ENCODE peak calls at places on chromosomes 6 and 20, in four cellular contexts. One of them, this sample, is unnamed.

GRCh38 chr20:32368323-32368722 is 10.2 kb downstream of the ASXL1 start:
- DNase-seq in esophagus squamous epithelium: no peak
- DNase-seq in A549: no peak
- DNase-seq in ovary: no peak
- DNase-seq in this sample: no peak

GRCh38 chr20:20096421-20096820 is 44.1 kb downstream of the CFAP61 start:
- DNase-seq in esophagus squamous epithelium: no peak
- DNase-seq in A549: no peak
- DNase-seq in ovary: no peak
- DNase-seq in this sample: no peak

GRCh38 chr20:12925214-12925755 is 83.5 kb upstream of the SPTLC3 start:
- DNase-seq in esophagus squamous epithelium: no peak
- DNase-seq in A549: peak; percentile 81
- DNase-seq in ovary: peak; percentile 40
- DNase-seq in this sample: no peak

GRCh38 chr6:35496851-35497570 is at the start of gene TEAD3:
- DNase-seq in esophagus squamous epithelium: no peak
- DNase-seq in A549: peak; percentile 63
- DNase-seq in ovary: peak; percentile 83
- DNase-seq in this sample: no peak

GRCh38 chr6:116949964-116950363 is 72.9 kb downstream of the RFX6 start:
- DNase-seq in esophagus squamous epithelium: no peak
- DNase-seq in A549: no peak
- DNase-seq in ovary: no peak
- DNase-seq in this sample: no peak

GRCh38 chr6:96784650-96785049 is 52.6 kb downstream of the GPR63 start:
- DNase-seq in esophagus squamous epithelium: no peak
- DNase-seq in A549: no peak
- DNase-seq in ovary: no peak
- DNase-seq in this sample: no peak

GRCh38 chr20:47818996-47819609 is 33.8 kb upstream of the SULF2 start:
- DNase-seq in esophagus squamous epithelium: no peak
- DNase-seq in A549: no peak
- DNase-seq in ovary: no peak
- DNase-seq in this sample: no peak

GRCh38 chr6:122372647-122373046 is 26.8 kb upstream of the HSF2 start:
- DNase-seq in esophagus squamous epithelium: no peak
- DNase-seq in A549: no peak
- DNase-seq in ovary: no peak
- DNase-seq in this sample: no peak

GRCh38 chr20:41553142-41553879 is 64.9 kb downstream of the CHD6 start:
- DNase-seq in esophagus squamous epithelium: no peak
- DNase-seq in A549: no peak
- DNase-seq in ovary: no peak
- DNase-seq in this sample: no peak

GRCh38 chr6:2791124-2792050 is 26.2 kb downstream of the WRNIP1 start:
- DNase-seq in esophagus squamous epithelium: no peak
- DNase-seq in A549: peak; percentile 74
- DNase-seq in ovary: peak; percentile 67
- DNase-seq in this sample: peak; percentile 41

GRCh38 chr6:150617496-150618460 is 18.1 kb downstream of the PLEKHG1 start:
- DNase-seq in esophagus squamous epithelium: no peak
- DNase-seq in A549: no peak
- DNase-seq in ovary: no peak
- DNase-seq in this sample: no peak

GRCh38 chr20:37885042-37885441 is 17.9 kb upstream of the VSTM2L start:
- DNase-seq in esophagus squamous epithelium: no peak
- DNase-seq in A549: no peak
- DNase-seq in ovary: no peak
- DNase-seq in this sample: no peak

GRCh38 chr20:219290-220115 is 7.6 kb upstream of the DEFB129 start:
- DNase-seq in esophagus squamous epithelium: no peak
- DNase-seq in A549: peak; percentile 51
- DNase-seq in ovary: no peak
- DNase-seq in this sample: no peak

GRCh38 chr6:11596640-11597237 is 59.2 kb downstream of the TMEM170B start:
- DNase-seq in esophagus squamous epithelium: no peak
- DNase-seq in A549: no peak
- DNase-seq in ovary: no peak
- DNase-seq in this sample: no peak

GRCh38 chr6:93985953-93986352 is 566.6 kb upstream of the EPHA7 start:
- DNase-seq in esophagus squamous epithelium: no peak
- DNase-seq in A549: no peak
- DNase-seq in ovary: no peak
- DNase-seq in this sample: no peak

GRCh38 chr6:168044521-168045130 is 34.4 kb downstream of the FRMD1 start:
- DNase-seq in esophagus squamous epithelium: no peak
- DNase-seq in A549: no peak
- DNase-seq in ovary: no peak
- DNase-seq in this sample: no peak

GRCh38 chr6:17115251-17116089 is 13.6 kb downstream of the STMND1 start:
- DNase-seq in esophagus squamous epithelium: no peak
- DNase-seq in A549: peak; percentile 13
- DNase-seq in ovary: no peak
- DNase-seq in this sample: no peak

GRCh38 chr6:143110572-143110971 is 49.9 kb downstream of the AIG1 start:
- DNase-seq in esophagus squamous epithelium: no peak
- DNase-seq in A549: no peak
- DNase-seq in ovary: no peak
- DNase-seq in this sample: no peak

GRCh38 chr6:149060300-149060984 is 257.1 kb upstream of the TAB2 start:
- DNase-seq in esophagus squamous epithelium: no peak
- DNase-seq in A549: no peak
- DNase-seq in ovary: no peak
- DNase-seq in this sample: no peak

GRCh38 chr6:136429681-136430080 is 120.5 kb downstream of the MAP7 start:
- DNase-seq in esophagus squamous epithelium: no peak
- DNase-seq in A549: no peak
- DNase-seq in ovary: no peak
- DNase-seq in this sample: no peak

GRCh38 chr6:125044066-125044465 is 81.8 kb downstream of the RNF217 start:
- DNase-seq in esophagus squamous epithelium: no peak
- DNase-seq in A549: no peak
- DNase-seq in ovary: no peak
- DNase-seq in this sample: no peak

GRCh38 chr6:25150031-25150430 is 129.1 kb upstream of the CARMIL1 start:
- DNase-seq in esophagus squamous epithelium: no peak
- DNase-seq in A549: no peak
- DNase-seq in ovary: no peak
- DNase-seq in this sample: no peak

GRCh38 chr20:21100590-21101452 is 5.3 kb downstream of the LINC00237 start:
- DNase-seq in esophagus squamous epithelium: no peak
- DNase-seq in A549: no peak
- DNase-seq in ovary: no peak
- DNase-seq in this sample: no peak

GRCh38 chr6:161400650-161401049 is 126.8 kb upstream of the AGPAT4 start:
- DNase-seq in esophagus squamous epithelium: no peak
- DNase-seq in A549: no peak
- DNase-seq in ovary: no peak
- DNase-seq in this sample: no peak

GRCh38 chr20:24437322-24438090 is 31.9 kb upstream of the SYNDIG1 start:
- DNase-seq in esophagus squamous epithelium: no peak
- DNase-seq in A549: no peak
- DNase-seq in ovary: no peak
- DNase-seq in this sample: no peak

GRCh38 chr20:3716195-3716834 is 3.9 kb upstream of the SIGLEC1 start:
- DNase-seq in esophagus squamous epithelium: no peak
- DNase-seq in A549: peak; percentile 74
- DNase-seq in ovary: peak; percentile 52
- DNase-seq in this sample: no peak

GRCh38 chr20:36569847-36570429 is 3.5 kb upstream of the TGIF2 start:
- DNase-seq in esophagus squamous epithelium: no peak
- DNase-seq in A549: no peak
- DNase-seq in ovary: no peak
- DNase-seq in this sample: no peak

GRCh38 chr6:3229566-3230274 is 2.3 kb upstream of the TUBB2B start:
- DNase-seq in esophagus squamous epithelium: no peak
- DNase-seq in A549: no peak
- DNase-seq in ovary: no peak
- DNase-seq in this sample: no peak

DNA sequence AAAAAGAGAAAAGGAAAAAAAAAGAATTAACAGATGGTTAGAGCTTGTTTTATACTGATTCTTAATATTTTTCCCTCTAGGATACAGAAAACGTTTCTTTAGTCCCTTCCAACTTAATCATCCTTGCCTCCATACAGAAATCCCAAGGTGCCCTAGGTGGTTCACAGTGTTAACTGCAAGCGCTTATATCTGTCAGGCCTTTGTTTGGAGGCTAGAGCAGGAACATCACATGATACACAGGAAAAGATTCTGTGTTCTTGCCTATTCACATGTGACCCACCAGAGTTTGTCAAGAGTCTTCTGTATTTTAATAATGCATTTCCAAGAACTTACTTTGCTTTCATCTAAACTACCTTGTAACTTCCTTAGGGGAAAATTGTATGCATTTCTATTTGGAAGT is 31.3 kb downstream of the ANKRD6 start:
- DNase-seq in esophagus squamous epithelium: no peak
- DNase-seq in A549: no peak
- DNase-seq in ovary: no peak
- DNase-seq in this sample: no peak
- TF ChIP-seq POLR2A in esophagus squamous epithelium: no peak
- TF ChIP-seq POLR2A in A549: no peak
- TF ChIP-seq POLR2A in ovary: no peak
- TF ChIP-seq POLR2A in this sample: no peak

DNA sequence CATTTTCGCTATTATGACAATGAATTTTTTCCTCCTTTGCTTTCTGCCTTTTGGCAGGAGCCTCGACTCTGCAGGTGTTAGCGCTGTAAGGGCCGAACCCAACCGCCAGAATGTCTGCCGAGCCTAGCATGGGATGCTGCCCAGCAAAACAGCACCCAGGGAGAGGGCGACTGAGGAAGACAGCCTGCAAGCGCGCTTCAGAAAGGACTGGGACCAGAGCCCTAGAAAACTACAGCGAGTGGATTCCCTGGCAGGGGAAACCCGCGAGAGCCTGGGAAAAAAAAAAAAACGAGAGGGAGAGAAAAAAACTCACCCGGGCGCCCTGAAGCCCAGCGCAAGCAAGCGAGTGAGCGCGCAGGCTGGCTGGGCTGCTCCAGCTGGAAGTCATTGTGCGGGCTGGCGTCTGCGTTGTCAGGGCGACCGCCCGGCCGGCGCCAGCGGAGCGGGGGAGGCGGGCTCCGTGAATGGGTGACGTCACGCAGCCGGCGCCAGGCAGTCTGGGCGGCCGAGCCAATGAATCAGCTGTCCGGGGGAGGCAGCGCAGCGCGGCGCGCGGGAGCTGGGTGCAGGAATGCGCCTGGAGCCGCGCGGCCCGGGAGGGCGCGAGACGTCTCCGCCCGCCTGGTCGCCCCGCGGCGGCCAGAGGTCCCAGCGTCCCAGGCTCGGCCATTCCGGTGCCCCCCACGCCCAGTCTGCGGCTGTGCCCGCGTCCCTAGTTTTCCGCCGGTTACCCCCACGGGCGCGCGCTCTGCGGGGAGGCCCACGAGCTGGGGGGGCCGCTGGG is 32.6 kb upstream of the ID4 start:
- DNase-seq in esophagus squamous epithelium: peak; percentile 38
- DNase-seq in A549: peak; percentile 44
- DNase-seq in ovary: peak; percentile 96
- DNase-seq in this sample: peak; percentile 89
- TF ChIP-seq POLR2A in esophagus squamous epithelium: peak; percentile 87
- TF ChIP-seq POLR2A in A549: peak; percentile 30
- TF ChIP-seq POLR2A in ovary: peak; percentile 58
- TF ChIP-seq POLR2A in this sample: peak; percentile 86

DNA sequence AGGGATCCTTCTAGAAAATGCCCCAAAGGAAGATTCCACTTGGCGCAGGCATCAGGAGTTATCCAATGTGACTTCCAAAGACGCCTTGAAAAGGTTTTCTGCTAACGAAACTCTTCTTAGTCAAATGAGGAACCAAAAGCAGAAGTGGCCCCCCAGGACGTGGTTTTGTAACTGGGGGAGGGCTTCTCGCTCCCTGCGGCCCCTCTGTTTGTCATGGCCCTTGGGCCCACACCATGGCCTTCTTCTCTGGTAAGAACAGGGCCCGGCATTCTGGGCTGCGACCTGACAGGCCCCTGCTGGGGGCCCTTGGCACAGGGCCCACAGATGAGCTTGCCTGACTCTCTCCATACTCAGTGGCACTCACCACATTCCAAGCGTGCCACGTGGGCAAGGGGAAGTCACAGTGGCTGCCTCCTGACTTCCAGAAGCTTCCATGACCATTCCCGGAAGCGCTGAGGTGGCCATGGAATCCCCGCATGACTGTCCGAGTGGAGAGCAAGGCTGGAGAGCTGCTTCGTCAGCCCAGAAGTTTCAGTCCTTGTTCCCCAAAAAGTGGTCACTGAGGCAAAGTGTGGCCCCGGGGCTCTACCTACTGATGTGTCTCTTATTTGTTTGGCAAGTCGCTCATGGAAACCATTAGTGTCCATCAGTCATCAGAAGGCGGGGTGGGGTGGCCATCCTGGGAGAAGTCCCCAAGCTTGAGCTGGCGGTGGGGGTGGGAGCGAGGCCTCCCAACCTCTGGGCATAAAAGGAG is 881 bp upstream of the CTSZ start:
- DNase-seq in esophagus squamous epithelium: peak; percentile 42
- DNase-seq in A549: no peak
- DNase-seq in ovary: no peak
- DNase-seq in this sample: peak; percentile 44
- TF ChIP-seq POLR2A in esophagus squamous epithelium: no peak
- TF ChIP-seq POLR2A in A549: no peak
- TF ChIP-seq POLR2A in ovary: no peak
- TF ChIP-seq POLR2A in this sample: no peak

DNA sequence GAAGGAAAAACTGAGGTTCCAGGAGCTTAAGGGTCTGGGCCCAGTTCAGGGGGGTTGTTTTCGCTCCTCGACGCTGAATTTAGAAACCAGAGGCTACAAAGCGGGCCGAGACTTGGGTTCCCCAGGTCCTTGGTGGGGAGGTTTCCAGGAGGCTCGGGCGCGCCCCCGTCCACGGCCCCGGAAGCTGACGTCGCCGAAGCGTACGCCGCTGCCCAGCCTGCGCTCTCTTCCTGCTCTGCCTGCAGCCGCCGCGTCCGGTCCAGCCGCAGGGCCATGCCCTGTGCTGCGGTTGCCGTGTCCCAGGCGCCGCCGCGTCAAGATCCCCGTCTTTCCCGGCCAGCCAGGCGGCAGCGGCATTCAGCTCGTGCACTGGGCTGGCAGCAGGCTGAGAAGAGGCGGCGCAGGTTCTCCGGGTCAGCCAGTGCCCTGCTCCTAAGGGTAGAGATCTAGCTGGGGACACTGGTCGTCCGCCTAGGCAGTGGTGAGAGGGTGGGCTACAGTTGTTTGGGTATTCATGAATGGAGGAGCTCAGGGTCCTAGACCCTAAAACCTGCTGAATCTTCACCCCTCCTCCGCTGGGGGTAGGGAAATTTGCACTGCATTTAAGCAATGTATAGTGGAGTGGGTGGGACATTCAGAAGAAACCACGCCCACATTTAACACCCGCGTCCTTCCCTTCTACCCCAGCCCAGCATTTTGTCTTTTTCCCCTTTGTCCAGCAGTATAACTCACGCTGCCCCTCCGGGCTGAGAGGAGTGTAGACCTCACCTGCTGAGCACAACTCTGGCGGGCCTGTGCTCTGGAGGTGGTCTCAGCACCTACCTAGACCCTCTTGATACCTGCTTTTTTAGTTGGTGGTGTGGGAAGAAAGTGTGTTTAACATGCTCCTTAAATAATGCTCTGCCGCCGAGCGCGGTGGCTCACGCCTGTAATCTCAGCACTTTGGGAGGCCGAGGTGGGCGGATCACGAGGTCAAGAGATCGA is 1.1 kb upstream of the TRIM26 start:
- DNase-seq in esophagus squamous epithelium: no peak
- DNase-seq in A549: peak; percentile 49
- DNase-seq in ovary: peak; percentile 85
- DNase-seq in this sample: peak; percentile 67
- TF ChIP-seq POLR2A in esophagus squamous epithelium: peak; percentile 75
- TF ChIP-seq POLR2A in A549: peak; percentile 95
- TF ChIP-seq POLR2A in ovary: peak; percentile 77
- TF ChIP-seq POLR2A in this sample: peak; percentile 18

This sample was measured in tibial nerve.